ENCODE peak calls at places on chromosome 10, in seven cellular contexts. D, T, P, Q, E, I and V are unnamed samples.
A peak's percentile ranks its signal among the peaks of the same experiment; 100 is the strongest.

GRCh38 chr10:90857635-90858488 is at the start of gene HTR7:
- DNase-seq in D (no peak), T (peak; percentile 88), P (peak; percentile 16), Q (no peak), E (peak; percentile 65), I (peak; percentile 90), V (no peak)

GRCh38 chr10:115001506-115002381 is 63.7 kb downstream of the TRUB1 start:
- DNase-seq in D (no peak), T (no peak), P (no peak), Q (peak; percentile 21), E (no peak), I (no peak), V (no peak)

GRCh38 chr10:3668276-3668960 is 116.6 kb downstream of the KLF6 start:
- DNase-seq in D (no peak), T (peak; percentile 59), P (peak; percentile 55), Q (no peak), E (peak; percentile 41), I (no peak), V (no peak)

GRCh38 chr10:99779335-99779734 is 3.1 kb upstream of the ABCC2 start:
- DNase-seq in D (no peak), T (no peak), P (peak; percentile 76), Q (no peak), E (no peak), I (no peak), V (peak; percentile 75)

GRCh38 chr10:14569274-14570060 is 205.2 kb downstream of the FAM107B start:
- DNase-seq in D (no peak), T (no peak), P (no peak), Q (no peak), E (no peak), I (no peak), V (no peak)

GRCh38 chr10:24914148-24914547 is 38.3 kb downstream of the PRTFDC1 start:
- DNase-seq in D (no peak), T (no peak), P (no peak), Q (no peak), E (no peak), I (no peak), V (no peak)

GRCh38 chr10:113520606-113521481 is 32.0 kb upstream of the HABP2 start:
- DNase-seq in D (peak; percentile 75), T (peak; percentile 75), P (peak; percentile 41), Q (no peak), E (peak; percentile 62), I (peak; percentile 76), V (peak; percentile 61)

GRCh38 chr10:117215079-117215478 is 17.8 kb downstream of the KCNK18 start:
- DNase-seq in D (no peak), T (no peak), P (no peak), Q (no peak), E (no peak), I (no peak), V (no peak)

GRCh38 chr10:23063387-23064287 is 31.7 kb upstream of the MSRB2 start:
- DNase-seq in D (no peak), T (peak; percentile 41), P (no peak), Q (no peak), E (peak; percentile 44), I (no peak), V (no peak)

GRCh38 chr10:80699602-80700039 is 161.9 kb downstream of the SH2D4B start:
- DNase-seq in D (peak; percentile 51), T (peak; percentile 96), P (peak; percentile 46), Q (no peak), E (peak; percentile 88), I (peak; percentile 78), V (peak; percentile 39)

GRCh38 chr10:74079028-74079913 is 71.4 kb downstream of the AP3M1 start:
- DNase-seq in D (no peak), T (no peak), P (no peak), Q (no peak), E (no peak), I (no peak), V (no peak)

GRCh38 chr10:77380723-77381122 is 256.9 kb downstream of the KCNMA1 start:
- DNase-seq in D (no peak), T (no peak), P (no peak), Q (no peak), E (no peak), I (no peak), V (no peak)

GRCh38 chr10:102628451-102628911 is 15.8 kb upstream of the TRIM8 start:
- DNase-seq in D (no peak), T (no peak), P (no peak), Q (no peak), E (no peak), I (peak; percentile 89), V (no peak)

GRCh38 chr10:58385784-58386112 is 538 bp downstream of the TFAM start:
- DNase-seq in D (no peak), T (no peak), P (peak; percentile 2), Q (no peak), E (peak; percentile 50), I (peak; percentile 53), V (no peak)

GRCh38 chr10:111128331-111129167 is 51.7 kb downstream of the ADRA2A start:
- DNase-seq in D (peak; percentile 75), T (no peak), P (no peak), Q (no peak), E (peak; percentile 19), I (no peak), V (no peak)

GRCh38 chr10:69955897-69956832 is 96.5 kb upstream of the MACROH2A2 start:
- DNase-seq in D (no peak), T (no peak), P (no peak), Q (no peak), E (peak; percentile 26), I (no peak), V (no peak)

GRCh38 chr10:27319752-27320561 is 79.4 kb upstream of the ACBD5 start:
- DNase-seq in D (no peak), T (no peak), P (no peak), Q (no peak), E (peak; percentile 9), I (peak; percentile 23), V (no peak)

GRCh38 chr10:109855746-109856145 is 67.6 kb downstream of the XPNPEP1 start:
- DNase-seq in D (no peak), T (no peak), P (no peak), Q (no peak), E (no peak), I (no peak), V (no peak)

GRCh38 chr10:100728928-100729876 is 16.2 kb upstream of the PAX2 start:
- DNase-seq in D (peak; percentile 87), T (peak; percentile 79), P (peak; percentile 50), Q (no peak), E (peak; percentile 57), I (peak; percentile 83), V (no peak)

GRCh38 chr10:92142512-92142911 is 148.4 kb downstream of the CPEB3 start:
- DNase-seq in D (no peak), T (no peak), P (no peak), Q (no peak), E (no peak), I (no peak), V (no peak)

GRCh38 chr10:19628767-19629443 is 187.3 kb upstream of the PLXDC2 start:
- DNase-seq in D (no peak), T (no peak), P (no peak), Q (no peak), E (no peak), I (no peak), V (no peak)

GRCh38 chr10:58998924-58999713 is 177.3 kb upstream of the PHYHIPL start:
- DNase-seq in D (no peak), T (no peak), P (no peak), Q (no peak), E (no peak), I (no peak), V (no peak)

GRCh38 chr10:60677541-60678129 is 100.6 kb upstream of the CDK1 start:
- DNase-seq in D (no peak), T (no peak), P (no peak), Q (no peak), E (no peak), I (no peak), V (no peak)

DNA sequence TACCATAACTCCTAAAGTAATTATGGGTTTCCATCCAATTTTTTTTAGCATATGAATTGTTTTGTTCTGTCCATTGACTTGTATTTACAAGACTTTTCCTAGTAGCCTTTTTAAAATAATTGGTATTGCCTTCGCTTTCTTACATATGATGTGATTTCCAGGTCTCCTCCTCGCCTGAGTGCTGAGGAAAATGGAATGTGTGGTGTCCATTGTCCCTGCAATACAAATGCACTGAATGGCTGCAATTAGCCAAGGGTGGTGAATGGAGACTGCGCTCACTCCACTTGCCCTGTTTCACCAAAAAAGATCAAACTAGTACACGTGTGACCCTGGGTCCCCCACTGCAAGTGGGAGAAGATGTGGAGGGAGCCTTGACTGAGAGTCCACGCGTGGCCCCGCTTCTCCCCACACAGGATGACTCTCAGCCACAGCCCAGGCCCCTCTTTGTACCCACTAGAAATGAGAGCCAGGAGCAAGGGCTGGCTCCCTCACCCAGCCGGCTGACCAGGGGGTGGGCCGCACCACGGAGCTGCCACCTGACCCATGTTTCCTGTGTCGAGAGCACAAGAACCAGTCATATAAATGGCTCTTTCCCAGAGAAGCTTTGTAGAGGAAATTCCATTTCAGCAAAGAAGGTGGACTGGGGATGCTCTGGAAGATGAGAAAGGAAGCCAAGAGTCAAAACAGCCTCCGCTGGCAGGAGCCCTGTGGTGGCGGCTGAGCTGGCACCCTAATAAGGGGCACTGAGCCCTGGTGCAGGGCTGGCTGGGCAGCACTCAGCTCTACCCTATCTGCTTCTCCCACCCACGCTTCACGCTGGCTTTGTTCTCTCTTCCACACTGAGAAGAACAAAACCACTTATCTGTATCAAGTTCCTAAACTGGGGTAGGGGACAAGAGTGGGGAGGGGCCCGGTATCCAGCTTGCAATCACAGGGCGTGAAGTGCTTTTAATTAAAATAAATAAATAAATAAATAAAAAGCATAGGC is 52.4 kb downstream of the FAM53B start:
- DNase-seq in D (no peak), T (no peak), P (no peak), Q (no peak), E (no peak), I (no peak), V (no peak)
- TF ChIP-seq SIN3A in D (no peak), T (no peak), P (no peak), Q (no peak), E (no peak), I (no peak), V (no peak)

GRCh38 chr10:44386546-44387052 is 1.7 kb upstream of the CXCL12 start:
- DNase-seq in D (no peak), T (peak; percentile 83), P (peak; percentile 35), Q (no peak), E (peak; percentile 89), I (peak; percentile 95), V (no peak)
- TF ChIP-seq SIN3A in D (no peak), T (no peak), P (no peak), Q (no peak), E (no peak), I (no peak), V (no peak)

GRCh38 chr10:79084012-79084971 is 15.5 kb downstream of the ZMIZ1 start:
- DNase-seq in D (no peak), T (no peak), P (peak; percentile 93), Q (no peak), E (peak; percentile 75), I (peak; percentile 59), V (no peak)
- TF ChIP-seq SIN3A in D (no peak), T (no peak), P (no peak), Q (no peak), E (no peak), I (no peak), V (no peak)

DNA sequence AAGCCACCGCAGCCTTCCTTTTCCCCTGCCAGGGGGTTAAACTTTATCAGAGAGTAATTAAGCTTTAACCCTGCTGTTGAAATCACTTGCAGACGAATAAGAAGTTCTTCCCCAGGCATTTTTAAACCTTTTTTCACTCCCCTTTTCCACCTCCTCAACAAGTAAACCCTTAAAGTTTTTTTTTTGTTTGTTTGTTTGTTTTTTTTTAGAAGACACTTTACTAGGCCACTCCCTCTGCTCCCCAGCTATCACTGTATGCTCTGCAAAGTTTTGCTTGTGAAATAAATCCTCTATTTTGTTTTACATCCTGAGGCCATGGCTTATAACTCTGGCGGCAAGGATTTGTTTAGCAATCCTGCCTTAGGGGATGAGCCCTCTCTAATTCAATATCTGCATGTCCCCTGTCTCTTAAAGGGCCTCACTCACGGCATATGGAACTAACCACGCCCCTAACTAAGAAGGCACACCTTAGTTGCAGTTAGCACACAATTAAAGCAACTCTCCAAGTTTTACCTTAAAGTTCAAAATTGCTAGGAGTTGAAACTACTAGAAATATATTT is 1354.7 kb upstream of the LRRTM3 start:
- DNase-seq in D (peak; percentile 35), T (no peak), P (peak; percentile 24), Q (no peak), E (no peak), I (peak; percentile 4), V (no peak)
- TF ChIP-seq SIN3A in D (peak; percentile 33), T (no peak), P (no peak), Q (no peak), E (no peak), I (no peak), V (no peak)